ENCODE peak calls at places on chromosomes 11 and 22, in eight cellular contexts. H is OCI-LY7; O is Daoy; V is stimulated activated CD4-positive, alpha-beta T cell treated with anti-CD3 and anti-CD28 coated beads, Interleukin-1b, Interleukin-23, amount 100 ng/mL, for 1 hour; Z is fibroblast of pulmonary artery; F is left cardiac atrium; Q is NCI-H1930; K is hippocampal formation. T is an unnamed sample.

GRCh38 chr11:102064316-102064715 is 17.1 kb downstream of the CFAP300 start:
- DNase-seq in H (no peak), O (no peak), V (no peak), Z (no peak), F (no peak), Q (no peak), K (no peak), T (no peak)

GRCh38 chr11:17786824-17787525 is 52.4 kb downstream of the KCNC1 start:
- DNase-seq in H (no peak), O (peak; percentile 83), V (no peak), Z (peak; percentile 47), F (no peak), Q (no peak), K (no peak), T (no peak)

GRCh38 chr22:36913431-36914382 is at the start of gene CSF2RB:
- DNase-seq in H (peak; percentile 55), O (no peak), V (no peak), Z (peak; percentile 45), F (no peak), Q (no peak), K (no peak), T (no peak)

GRCh38 chr22:32848226-32848625 is 46.7 kb downstream of the TIMP3 start:
- DNase-seq in H (no peak), O (no peak), V (no peak), Z (no peak), F (no peak), Q (no peak), K (no peak), T (no peak)

GRCh38 chr22:40484906-40485660 is 114.7 kb downstream of the SGSM3 start:
- DNase-seq in H (no peak), O (no peak), V (no peak), Z (peak; percentile 47), F (no peak), Q (no peak), K (no peak), T (no peak)

GRCh38 chr22:31244943-31245451 is 32.9 kb downstream of the LIMK2 start:
- DNase-seq in H (no peak), O (no peak), V (no peak), Z (no peak), F (no peak), Q (no peak), K (no peak), T (no peak)

GRCh38 chr11:129709801-129710398 is 105.7 kb upstream of the TMEM45B start:
- DNase-seq in H (no peak), O (no peak), V (no peak), Z (no peak), F (no peak), Q (no peak), K (no peak), T (no peak)

GRCh38 chr11:77779935-77780334 is 40.6 kb downstream of the RSF1 start:
- DNase-seq in H (no peak), O (peak; percentile 5), V (no peak), Z (peak; percentile 66), F (no peak), Q (no peak), K (no peak), T (no peak)

GRCh38 chr11:73271936-73272679 is at the start of gene P2RY6:
- DNase-seq in H (no peak), O (peak; percentile 81), V (no peak), Z (peak; percentile 36), F (peak; percentile 57), Q (peak; percentile 22), K (no peak), T (no peak)

GRCh38 chr11:123286255-123286654 is 91.2 kb upstream of the CLMP start:
- DNase-seq in H (no peak), O (no peak), V (no peak), Z (no peak), F (no peak), Q (no peak), K (no peak), T (no peak)

GRCh38 chr22:28903080-28903479 is 19.7 kb downstream of the ZNRF3 start:
- DNase-seq in H (no peak), O (no peak), V (no peak), Z (no peak), F (peak; percentile 48), Q (no peak), K (no peak), T (no peak)

GRCh38 chr22:30872282-30873041 is 96.1 kb downstream of the MORC2 start:
- DNase-seq in H (no peak), O (no peak), V (no peak), Z (no peak), F (no peak), Q (no peak), K (peak; percentile 39), T (no peak)

GRCh38 chr11:105399505-105399904 is 210.4 kb upstream of the GRIA4 start:
- DNase-seq in H (no peak), O (no peak), V (no peak), Z (peak; percentile 8), F (no peak), Q (no peak), K (no peak), T (no peak)

GRCh38 chr11:67082071-67082791 is 25.6 kb downstream of the RHOD start:
- DNase-seq in H (no peak), O (no peak), V (no peak), Z (peak; percentile 11), F (no peak), Q (no peak), K (no peak), T (no peak)

GRCh38 chr22:19065298-19065859 is 56.8 kb downstream of the DGCR2 start:
- DNase-seq in H (no peak), O (no peak), V (no peak), Z (no peak), F (no peak), Q (no peak), K (no peak), T (no peak)

GRCh38 chr11:90630176-90630575 is 407.3 kb upstream of the CHORDC1 start:
- DNase-seq in H (no peak), O (no peak), V (no peak), Z (no peak), F (no peak), Q (no peak), K (no peak), T (no peak)

GRCh38 chr11:57900315-57900714 is 123.4 kb upstream of the OR9Q1 start:
- DNase-seq in H (no peak), O (no peak), V (no peak), Z (no peak), F (no peak), Q (no peak), K (no peak), T (no peak)

GRCh38 chr11:106988151-106988806 is 30.0 kb downstream of the GUCY1A2 start:
- DNase-seq in H (no peak), O (peak; percentile 34), V (no peak), Z (peak; percentile 69), F (no peak), Q (no peak), K (no peak), T (no peak)

GRCh38 chr11:2206291-2206690 is 34.7 kb upstream of the TH start:
- DNase-seq in H (no peak), O (no peak), V (no peak), Z (no peak), F (no peak), Q (no peak), K (no peak), T (no peak)

GRCh38 chr11:68831124-68831523 is 10.6 kb downstream of the CPT1A start:
- DNase-seq in H (no peak), O (no peak), V (no peak), Z (no peak), F (no peak), Q (no peak), K (no peak), T (no peak)

GRCh38 chr11:27174672-27175210 is 134.1 kb downstream of the BBOX1 start:
- DNase-seq in H (no peak), O (no peak), V (no peak), Z (no peak), F (no peak), Q (no peak), K (no peak), T (no peak)

GRCh38 chr11:7251836-7252682 is at the start of gene SYT9:
- DNase-seq in H (no peak), O (peak; percentile 71), V (no peak), Z (peak; percentile 14), F (peak; percentile 50), Q (peak; percentile 80), K (peak; percentile 49), T (no peak)

GRCh38 chr22:21855715-21856114 is 11.7 kb downstream of the MAPK1 start:
- DNase-seq in H (no peak), O (no peak), V (no peak), Z (no peak), F (no peak), Q (no peak), K (no peak), T (no peak)

GRCh38 chr11:110196241-110196754 is 100.1 kb downstream of the RDX start:
- DNase-seq in H (no peak), O (peak; percentile 77), V (no peak), Z (peak; percentile 87), F (no peak), Q (no peak), K (no peak), T (no peak)

GRCh38 chr11:128757235-128757711 is 63.4 kb downstream of the FLI1 start:
- DNase-seq in H (peak; percentile 88), O (peak; percentile 65), V (peak; percentile 27), Z (peak; percentile 71), F (no peak), Q (no peak), K (no peak), T (peak; percentile 29)

GRCh38 chr11:64086263-64086938 is 50.7 kb downstream of the FLRT1 start:
- DNase-seq in H (no peak), O (no peak), V (no peak), Z (peak; percentile 19), F (no peak), Q (no peak), K (no peak), T (no peak)

GRCh38 chr11:3044004-3044403 is 13.2 kb downstream of the CARS1 start:
- DNase-seq in H (no peak), O (no peak), V (no peak), Z (no peak), F (peak; percentile 37), Q (no peak), K (no peak), T (no peak)

GRCh38 chr11:102071497-102072472 is 24.5 kb downstream of the CFAP300 start:
- DNase-seq in H (no peak), O (no peak), V (no peak), Z (no peak), F (no peak), Q (no peak), K (no peak), T (no peak)

GRCh38 chr11:69880803-69881445 is 61.7 kb upstream of the FGF3 start:
- DNase-seq in H (no peak), O (no peak), V (no peak), Z (no peak), F (peak; percentile 9), Q (no peak), K (no peak), T (no peak)

GRCh38 chr22:20881231-20881630 is 22.4 kb downstream of the SNAP29 start:
- DNase-seq in H (no peak), O (no peak), V (no peak), Z (no peak), F (no peak), Q (no peak), K (no peak), T (no peak)

GRCh38 chr22:38403806-38404205 is 51.2 kb downstream of the KCNJ4 start:
- DNase-seq in H (no peak), O (no peak), V (no peak), Z (no peak), F (no peak), Q (no peak), K (no peak), T (no peak)